ENCODE peak calls at places on chromosome 18, in five cellular contexts. X is iPS DF 6.9; J is CD4-positive, alpha-beta memory T cell; R is CD8-positive, alpha-beta T cell; K is PC-9. L is an unnamed sample. For H3K4me1 and H3K36me3, the result is how much of the 10 kb centered on the place peaks cover.

GRCh38 chr18:25125670-25126069 is 226.3 kb downstream of the ZNF521 start:
- DNase-seq in X (no peak), J (no peak), R (no peak), K (no peak), L (no peak)

GRCh38 chr18:32576296-32576916 is 105.7 kb upstream of the GAREM1 start:
- DNase-seq in X (no peak), J (no peak), R (no peak), K (no peak), L (peak)

GRCh38 chr18:2337552-2338141 is 233.7 kb downstream of the METTL4 start:
- DNase-seq in X (peak), J (peak), R (peak), K (no peak), L (no peak)

GRCh38 chr18:13035249-13035914 is 44.2 kb downstream of the CEP192 start:
- DNase-seq in X (no peak), J (no peak), R (no peak), K (no peak), L (no peak)

GRCh38 chr18:62107881-62108280 is 79.0 kb downstream of the PIGN start:
- DNase-seq in X (no peak), J (no peak), R (no peak), K (no peak), L (no peak)

GRCh38 chr18:79625195-79625923 is 54.2 kb upstream of the CTDP1 start:
- DNase-seq in X (no peak), J (no peak), R (no peak), K (no peak), L (no peak)

GRCh38 chr18:74478876-74479275 is 17.3 kb upstream of the CNDP2 start:
- DNase-seq in X (no peak), J (no peak), R (no peak), K (no peak), L (no peak)

GRCh38 chr18:74604774-74605173 is 7.1 kb downstream of the ZNF407 start:
- DNase-seq in X (no peak), J (no peak), R (no peak), K (no peak), L (no peak)

GRCh38 chr18:75257596-75257995 is 47.0 kb downstream of the TSHZ1 start:
- DNase-seq in X (no peak), J (no peak), R (no peak), K (no peak), L (no peak)

GRCh38 chr18:57839942-57840381 is 36.8 kb upstream of the ATP8B1 start:
- DNase-seq in X (no peak), J (no peak), R (no peak), K (peak), L (no peak)

GRCh38 chr18:35463050-35463449 is 34.7 kb downstream of the INO80C start:
- DNase-seq in X (no peak), J (no peak), R (no peak), K (no peak), L (no peak)

GRCh38 chr18:77113361-77114069 is 19.1 kb downstream of the MBP start:
- DNase-seq in X (no peak), J (no peak), R (no peak), K (no peak), L (no peak)

GRCh38 chr18:10235553-10235952 is 218.9 kb upstream of the APCDD1 start:
- DNase-seq in X (no peak), J (no peak), R (no peak), K (no peak), L (no peak)

GRCh38 chr18:13258792-13259385 is 40.3 kb downstream of the LDLRAD4 start:
- DNase-seq in X (no peak), J (no peak), R (no peak), K (no peak), L (no peak)

GRCh38 chr18:27824841-27825720 is 351.8 kb downstream of the CDH2 start:
- DNase-seq in X (no peak), J (no peak), R (no peak), K (no peak), L (no peak)

GRCh38 chr18:79260510-79260909 is 135.2 kb upstream of the NFATC1 start:
- DNase-seq in X (no peak), J (no peak), R (no peak), K (no peak), L (no peak)

GRCh38 chr18:21803495-21803894 is 62.9 kb downstream of the MIB1 start:
- DNase-seq in X (no peak), J (no peak), R (no peak), K (no peak), L (no peak)

GRCh38 chr18:13834501-13835015 is 10.6 kb downstream of the MC5R start:
- DNase-seq in X (no peak), J (no peak), R (no peak), K (peak), L (no peak)

DNA sequence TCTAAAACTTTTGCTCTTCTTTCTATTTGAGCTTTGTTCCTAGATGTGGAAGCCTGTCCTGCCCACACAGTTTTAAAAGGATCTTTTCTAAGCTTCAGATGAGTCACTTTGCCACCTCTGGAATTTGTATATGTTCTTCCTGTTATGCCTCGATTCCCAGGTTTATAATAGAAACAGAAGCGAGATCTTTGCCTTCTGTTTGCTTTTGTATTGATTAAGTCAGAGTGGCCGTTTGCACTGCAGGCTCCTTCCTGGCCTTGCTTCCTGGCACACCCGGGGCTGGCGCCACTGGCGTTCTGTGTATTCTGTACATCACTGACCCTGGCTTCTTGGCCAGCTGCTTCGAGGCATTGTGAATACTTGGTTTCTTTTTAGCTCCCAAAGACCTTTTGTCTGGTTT is 91.8 kb downstream of the MTCL1 start:
- DNase-seq in X (no peak), J (no peak), R (no peak), K (peak), L (no peak)
- H3K4me1 ChIP-seq in X (under half), J (under half), R (under half), K (half or more), L (under half)

DNA sequence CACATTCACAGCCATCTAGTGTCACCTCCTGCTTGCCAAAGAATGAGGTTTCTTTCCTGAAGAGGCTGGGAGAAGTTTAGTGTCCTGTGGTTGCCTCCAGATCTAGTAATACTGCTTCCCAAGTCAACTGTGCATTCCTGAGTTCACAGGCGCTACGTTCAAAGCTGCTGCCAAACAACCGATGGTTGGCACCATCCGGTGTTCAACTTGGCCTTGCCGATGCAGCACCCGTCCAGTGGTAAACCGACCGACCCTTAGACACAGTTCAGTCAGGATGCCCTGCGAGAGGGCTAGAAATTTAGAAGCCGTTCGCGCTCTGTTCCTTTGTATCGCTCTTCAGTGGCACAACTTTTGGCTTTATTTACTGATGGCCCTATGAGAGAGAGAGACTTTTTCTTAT is 28.6 kb downstream of the RMC1 start:
- DNase-seq in X (no peak), J (no peak), R (no peak), K (no peak), L (no peak)
- H3K36me3 ChIP-seq in X (under half), J (half or more), R (half or more), K (under half), L (under half)

DNA sequence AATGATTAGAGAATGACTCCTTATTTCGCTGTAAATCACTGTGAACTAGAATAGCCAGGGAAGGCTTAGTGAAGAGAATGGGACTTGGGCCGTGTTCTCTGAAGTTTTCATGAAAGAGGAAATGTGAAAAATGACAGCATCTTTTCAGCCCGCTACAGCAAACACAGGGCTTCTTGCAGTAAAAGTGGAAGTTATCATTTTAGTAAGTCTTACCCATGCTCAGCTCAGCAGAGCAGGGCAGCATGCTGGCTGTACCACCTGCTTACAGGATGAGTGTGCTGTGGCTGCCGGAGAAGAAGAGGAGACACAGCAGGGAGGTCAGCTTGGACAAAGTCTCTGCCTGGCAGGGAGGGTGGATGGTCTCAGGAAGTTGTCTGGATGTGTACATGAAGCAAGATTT is 300.7 kb upstream of the DLGAP1 start:
- DNase-seq in X (no peak), J (no peak), R (no peak), K (no peak), L (no peak)
- H3K4me1 ChIP-seq in X (under half), J (under half), R (under half), K (under half), L (under half)

GRCh38 chr18:45874501-45875184 is 49.2 kb downstream of the SIGLEC15 start:
- DNase-seq in X (no peak), J (peak), R (peak), K (no peak), L (no peak)

GRCh38 chr18:45877403-45877802 is 51.9 kb downstream of the SIGLEC15 start:
- DNase-seq in X (no peak), J (no peak), R (no peak), K (no peak), L (no peak)

GRCh38 chr18:45876131-45876530 is 50.7 kb downstream of the SIGLEC15 start:
- DNase-seq in X (no peak), J (no peak), R (no peak), K (no peak), L (no peak)

GRCh38 chr18:45870419-45870818 is 44.9 kb downstream of the SIGLEC15 start:
- DNase-seq in X (no peak), J (no peak), R (no peak), K (no peak), L (no peak)

GRCh38 chr18:45871655-45872054 is 46.2 kb downstream of the SIGLEC15 start:
- DNase-seq in X (no peak), J (no peak), R (no peak), K (peak), L (no peak)
- H3K36me3 ChIP-seq in X (under half), J (under half), R (under half), K (under half), L (under half)

L was measured in Caco-2.